ENCODE peak calls at places on chromosomes 12 and 14, in six cellular contexts. One of them, this sample, is unnamed.

GRCh38 chr12:113081785-113082296 is 25.3 kb downstream of the DTX1 start:
- DNase-seq in GM19239: no peak
- DNase-seq in M059J: no peak
- DNase-seq in NCI-H1092: no peak
- DNase-seq in Caki2: no peak
- DNase-seq in B cell: no peak
- DNase-seq in this sample: no peak

GRCh38 chr12:128606040-128606439 is 217.7 kb downstream of the SLC15A4 start:
- DNase-seq in GM19239: no peak
- DNase-seq in M059J: no peak
- DNase-seq in NCI-H1092: no peak
- DNase-seq in Caki2: peak
- DNase-seq in B cell: no peak
- DNase-seq in this sample: no peak

GRCh38 chr14:26377150-26377549 is 220.7 kb downstream of the NOVA1 start:
- DNase-seq in GM19239: no peak
- DNase-seq in M059J: no peak
- DNase-seq in NCI-H1092: no peak
- DNase-seq in Caki2: no peak
- DNase-seq in B cell: no peak
- DNase-seq in this sample: no peak

GRCh38 chr14:99721792-99722516 is 37.9 kb downstream of the CYP46A1 start:
- DNase-seq in GM19239: no peak
- DNase-seq in M059J: no peak
- DNase-seq in NCI-H1092: no peak
- DNase-seq in Caki2: no peak
- DNase-seq in B cell: no peak
- DNase-seq in this sample: no peak

GRCh38 chr12:93803408-93803807 is 126.2 kb downstream of the CRADD start:
- DNase-seq in GM19239: no peak
- DNase-seq in M059J: peak
- DNase-seq in NCI-H1092: no peak
- DNase-seq in Caki2: no peak
- DNase-seq in B cell: no peak
- DNase-seq in this sample: peak

GRCh38 chr12:6330192-6330591 is 11.7 kb downstream of the TNFRSF1A start:
- DNase-seq in GM19239: peak
- DNase-seq in M059J: no peak
- DNase-seq in NCI-H1092: no peak
- DNase-seq in Caki2: no peak
- DNase-seq in B cell: peak
- DNase-seq in this sample: no peak

GRCh38 chr12:8156416-8156815 is 399 bp upstream of the ZNF705A start:
- DNase-seq in GM19239: no peak
- DNase-seq in M059J: peak
- DNase-seq in NCI-H1092: no peak
- DNase-seq in Caki2: no peak
- DNase-seq in B cell: no peak
- DNase-seq in this sample: peak

GRCh38 chr12:4487024-4487423 is 41.4 kb upstream of the FGF6 start:
- DNase-seq in GM19239: no peak
- DNase-seq in M059J: no peak
- DNase-seq in NCI-H1092: no peak
- DNase-seq in Caki2: no peak
- DNase-seq in B cell: no peak
- DNase-seq in this sample: no peak

GRCh38 chr12:86698581-86698980 is 442.4 kb upstream of the MGAT4C start:
- DNase-seq in GM19239: no peak
- DNase-seq in M059J: no peak
- DNase-seq in NCI-H1092: no peak
- DNase-seq in Caki2: no peak
- DNase-seq in B cell: no peak
- DNase-seq in this sample: peak

GRCh38 chr14:86646688-86647687 is 1117.0 kb downstream of the FLRT2 start:
- DNase-seq in GM19239: no peak
- DNase-seq in M059J: no peak
- DNase-seq in NCI-H1092: no peak
- DNase-seq in Caki2: no peak
- DNase-seq in B cell: no peak
- DNase-seq in this sample: no peak

GRCh38 chr14:21537088-21537424 is 10.9 kb upstream of the SALL2 start:
- DNase-seq in GM19239: no peak
- DNase-seq in M059J: no peak
- DNase-seq in NCI-H1092: no peak
- DNase-seq in Caki2: no peak
- DNase-seq in B cell: no peak
- DNase-seq in this sample: no peak

GRCh38 chr14:94679106-94679819 is 67.1 kb downstream of the SERPINA3 start:
- DNase-seq in GM19239: no peak
- DNase-seq in M059J: no peak
- DNase-seq in NCI-H1092: no peak
- DNase-seq in Caki2: no peak
- DNase-seq in B cell: no peak
- DNase-seq in this sample: no peak

GRCh38 chr12:82688035-82688501 is 1.4 kb downstream of the TMTC2 start:
- DNase-seq in GM19239: no peak
- DNase-seq in M059J: peak
- DNase-seq in NCI-H1092: no peak
- DNase-seq in Caki2: no peak
- DNase-seq in B cell: no peak
- DNase-seq in this sample: peak

GRCh38 chr12:26229910-26230309 is 34.5 kb downstream of the SSPN start:
- DNase-seq in GM19239: no peak
- DNase-seq in M059J: no peak
- DNase-seq in NCI-H1092: no peak
- DNase-seq in Caki2: no peak
- DNase-seq in B cell: no peak
- DNase-seq in this sample: no peak

GRCh38 chr12:1553546-1553945 is 40.8 kb downstream of the FBXL14 start:
- DNase-seq in GM19239: no peak
- DNase-seq in M059J: no peak
- DNase-seq in NCI-H1092: no peak
- DNase-seq in Caki2: no peak
- DNase-seq in B cell: no peak
- DNase-seq in this sample: no peak

GRCh38 chr14:28780843-28781503 is 14.4 kb downstream of the FOXG1 start:
- DNase-seq in GM19239: no peak
- DNase-seq in M059J: peak
- DNase-seq in NCI-H1092: no peak
- DNase-seq in Caki2: no peak
- DNase-seq in B cell: no peak
- DNase-seq in this sample: no peak

GRCh38 chr12:5898874-5899273 is 46.2 kb downstream of the ANO2 start:
- DNase-seq in GM19239: no peak
- DNase-seq in M059J: peak
- DNase-seq in NCI-H1092: no peak
- DNase-seq in Caki2: no peak
- DNase-seq in B cell: no peak
- DNase-seq in this sample: no peak

GRCh38 chr12:113291586-113291985 is 43.3 kb downstream of the SLC8B1 start:
- DNase-seq in GM19239: no peak
- DNase-seq in M059J: no peak
- DNase-seq in NCI-H1092: no peak
- DNase-seq in Caki2: no peak
- DNase-seq in B cell: no peak
- DNase-seq in this sample: no peak

GRCh38 chr14:87489196-87489819 is 503.7 kb downstream of the GALC start:
- DNase-seq in GM19239: no peak
- DNase-seq in M059J: no peak
- DNase-seq in NCI-H1092: no peak
- DNase-seq in Caki2: no peak
- DNase-seq in B cell: no peak
- DNase-seq in this sample: no peak

GRCh38 chr14:23359722-23360447 is 5.1 kb downstream of the EFS start:
- DNase-seq in GM19239: no peak
- DNase-seq in M059J: no peak
- DNase-seq in NCI-H1092: no peak
- DNase-seq in Caki2: no peak
- DNase-seq in B cell: peak
- DNase-seq in this sample: no peak

GRCh38 chr12:132561784-132562156 is 48.6 kb downstream of the LRCOL1 start:
- DNase-seq in GM19239: peak
- DNase-seq in M059J: no peak
- DNase-seq in NCI-H1092: peak
- DNase-seq in Caki2: peak
- DNase-seq in B cell: no peak
- DNase-seq in this sample: peak

GRCh38 chr12:26153421-26154154 is 28.8 kb upstream of the BHLHE41 start:
- DNase-seq in GM19239: no peak
- DNase-seq in M059J: peak
- DNase-seq in NCI-H1092: no peak
- DNase-seq in Caki2: peak
- DNase-seq in B cell: no peak
- DNase-seq in this sample: peak

GRCh38 chr14:98022541-98023520 is 1225.6 kb downstream of the VRK1 start:
- DNase-seq in GM19239: no peak
- DNase-seq in M059J: no peak
- DNase-seq in NCI-H1092: no peak
- DNase-seq in Caki2: no peak
- DNase-seq in B cell: no peak
- DNase-seq in this sample: no peak

GRCh38 chr14:78286210-78286609 is 116.0 kb downstream of the NRXN3 start:
- DNase-seq in GM19239: no peak
- DNase-seq in M059J: no peak
- DNase-seq in NCI-H1092: no peak
- DNase-seq in Caki2: no peak
- DNase-seq in B cell: no peak
- DNase-seq in this sample: no peak

GRCh38 chr14:99420711-99421110 is 59.9 kb downstream of the SETD3 start:
- DNase-seq in GM19239: no peak
- DNase-seq in M059J: no peak
- DNase-seq in NCI-H1092: no peak
- DNase-seq in Caki2: no peak
- DNase-seq in B cell: no peak
- DNase-seq in this sample: peak

GRCh38 chr12:47767197-47767724 is 5.8 kb upstream of the SLC48A1 start:
- DNase-seq in GM19239: no peak
- DNase-seq in M059J: no peak
- DNase-seq in NCI-H1092: peak
- DNase-seq in Caki2: no peak
- DNase-seq in B cell: peak
- DNase-seq in this sample: no peak

GRCh38 chr12:16369156-16369555 is 21.7 kb downstream of the MGST1 start:
- DNase-seq in GM19239: no peak
- DNase-seq in M059J: no peak
- DNase-seq in NCI-H1092: no peak
- DNase-seq in Caki2: no peak
- DNase-seq in B cell: no peak
- DNase-seq in this sample: no peak